ENCODE peak calls at places on chromosomes 7 and 10, in five cellular contexts. Z is H1, J is neural progenitor cell, T is H9, U is colonic mucosa. X is an unnamed sample.

GRCh38 chr7:93636276-93636675 is 61.8 kb upstream of the CALCR start:
- DNase-seq in Z (no peak), T (no peak), U (no peak), J (no peak), X (no peak)

GRCh38 chr10:75304313-75304712 is 68.6 kb upstream of the COMTD1 start:
- DNase-seq in J (no peak), T (no peak), U (no peak), Z (no peak), X (no peak)

GRCh38 chr7:110119883-110120581 is 970.9 kb upstream of the LRRN3 start:
- DNase-seq in T (peak; percentile 27), J (no peak), U (no peak), Z (no peak), X (no peak)

GRCh38 chr7:47291461-47292051 is 290.4 kb downstream of the TNS3 start:
- DNase-seq in U (peak; percentile 19), J (no peak), Z (no peak), T (no peak), X (peak; percentile 91)

GRCh38 chr10:51950996-51951392 is 251.6 kb upstream of the CSTF2T start:
- DNase-seq in Z (no peak), T (no peak), J (no peak), U (no peak), X (no peak)

GRCh38 chr10:43353495-43354324 is 17.7 kb upstream of the FXYD4 start:
- DNase-seq in T (no peak), U (no peak), Z (no peak), J (no peak), X (no peak)

GRCh38 chr10:59589721-59590120 is 119.9 kb downstream of the SLC16A9 start:
- DNase-seq in T (no peak), J (no peak), U (no peak), Z (no peak), X (no peak)

GRCh38 chr7:156950381-156950858 is 908 bp downstream of the NOM1 start:
- DNase-seq in J (no peak), T (no peak), U (no peak), Z (no peak), X (no peak)

GRCh38 chr7:151361193-151361959 is 19.8 kb downstream of the NUB1 start:
- DNase-seq in J (no peak), Z (no peak), U (no peak), T (no peak), X (no peak)

GRCh38 chr10:96767611-96768010 is 47.3 kb upstream of the PIK3AP1 start:
- DNase-seq in J (no peak), T (no peak), Z (no peak), U (no peak), X (no peak)

GRCh38 chr7:155352076-155352752 is 54.5 kb downstream of the INSIG1 start:
- DNase-seq in T (no peak), U (no peak), Z (no peak), J (no peak), X (no peak)

GRCh38 chr10:4316166-4316810 is 509.7 kb upstream of the AKR1E2 start:
- DNase-seq in J (no peak), U (no peak), T (no peak), Z (no peak), X (no peak)

GRCh38 chr7:91266067-91266930 is 2.1 kb downstream of the FZD1 start:
- DNase-seq in Z (no peak), U (peak; percentile 19), T (peak; percentile 43), J (peak; percentile 50), X (no peak)

GRCh38 chr7:88358534-88358838 is 51.8 kb upstream of the STEAP4 start:
- DNase-seq in U (no peak), T (no peak), Z (no peak), J (no peak), X (no peak)

GRCh38 chr10:7667262-7668141 is 736 bp upstream of the ITIH5 start:
- DNase-seq in U (no peak), T (peak; percentile 80), J (peak; percentile 66), Z (no peak), X (no peak)

GRCh38 chr7:924541-925231 is 29.8 kb downstream of the ADAP1 start:
- DNase-seq in T (no peak), U (peak; percentile 59), J (no peak), Z (no peak), X (no peak)

GRCh38 chr10:46019541-46020343 is 10.7 kb downstream of the NCOA4 start:
- DNase-seq in J (peak; percentile 16), U (no peak), T (no peak), Z (no peak), X (no peak)

GRCh38 chr10:75730847-75731246 is 299.4 kb downstream of the LRMDA start:
- DNase-seq in J (no peak), T (no peak), Z (no peak), U (no peak), X (no peak)

GRCh38 chr7:27235387-27236052 is 7.1 kb upstream of the EVX1 start:
- DNase-seq in T (peak; percentile 84), Z (no peak), J (peak; percentile 91), U (peak; percentile 75), X (no peak)

GRCh38 chr7:134866581-134866980 is 87.1 kb downstream of the CALD1 start:
- DNase-seq in U (no peak), T (no peak), J (peak; percentile 49), Z (no peak), X (no peak)

GRCh38 chr7:36264917-36265292 is 111.9 kb downstream of the EEPD1 start:
- DNase-seq in T (no peak), U (no peak), J (no peak), Z (no peak), X (no peak)

GRCh38 chr7:25496394-25497103 is 268.3 kb upstream of the NPVF start:
- DNase-seq in Z (no peak), J (no peak), U (no peak), T (no peak), X (no peak)

GRCh38 chr10:25506821-25507335 is 332.1 kb downstream of the GPR158 start:
- DNase-seq in T (no peak), Z (no peak), U (no peak), J (no peak), X (no peak)

GRCh38 chr10:68330852-68331454 is 911 bp upstream of the HNRNPH3 start:
- DNase-seq in T (peak; percentile 29), Z (no peak), U (peak; percentile 46), J (peak; percentile 9), X (no peak)

GRCh38 chr7:151394076-151395035 is 15.5 kb downstream of the WDR86 start:
- DNase-seq in J (no peak), U (no peak), T (no peak), Z (no peak), X (no peak)

GRCh38 chr7:5394264-5395105 is 29.1 kb downstream of the TNRC18 start:
- DNase-seq in U (no peak), J (no peak), Z (no peak), T (no peak), X (no peak)
- H3K9ac ChIP-seq in U (no peak overlapping the region), J (no peak overlapping the region), Z (no peak overlapping the region), T (no peak overlapping the region), X (peak overlapping the region; percentile 28)

DNA sequence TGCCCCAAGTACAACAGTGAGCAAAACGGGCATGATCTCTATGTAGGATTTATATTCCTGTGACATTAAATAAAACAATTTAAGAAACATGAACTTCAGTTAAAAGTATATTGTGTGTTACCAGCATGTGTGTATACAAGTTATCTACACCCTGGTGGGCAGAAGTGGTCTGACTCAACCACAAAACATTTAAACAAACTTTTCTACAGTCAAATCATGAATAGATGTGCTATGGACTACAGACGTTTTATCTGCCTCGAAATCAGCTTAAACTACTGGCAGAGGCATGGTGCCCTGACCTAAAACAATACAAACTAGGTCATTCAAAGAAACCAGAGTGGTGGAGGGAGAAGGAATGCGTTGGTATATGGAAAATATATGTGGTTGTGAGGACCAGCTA is 3.6 kb downstream of the ARL3 start:
- DNase-seq in J (no peak), T (no peak), U (no peak), Z (no peak), X (no peak)
- TF ChIP-seq CTCF in J (no peak), T (no peak), U (no peak), Z (no peak), X (no peak)

GRCh38 chr10:2099321-2099720 is 362.0 kb upstream of the ADARB2 start:
- DNase-seq in J (no peak), U (no peak), Z (no peak), T (no peak), X (no peak)
- H3K9me3 ChIP-seq in J (no peaks in the 10 kb centered on the region), U (no peaks in the 10 kb centered on the region), Z (no peaks in the 10 kb centered on the region), T (no peaks in the 10 kb centered on the region), X (no peaks in the 10 kb centered on the region)

GRCh38 chr7:114414151-114415053 is at the start of gene FOXP2:
- DNase-seq in Z (no peak), J (peak; percentile 14), T (no peak), U (peak; percentile 39), X (no peak)

GRCh38 chr7:114418117-114418516 is 3.5 kb downstream of the FOXP2 start:
- DNase-seq in U (no peak), Z (no peak), J (no peak), T (no peak), X (no peak)

GRCh38 chr7:114415054-114415997 is 711 bp downstream of the FOXP2 start:
- DNase-seq in J (no peak), Z (no peak), U (no peak), T (no peak), X (no peak)

GRCh38 chr7:114413741-114414140 is 874 bp upstream of the FOXP2 start:
- DNase-seq in T (no peak), U (no peak), Z (no peak), J (no peak), X (no peak)

GRCh38 chr7:114416089-114416990 is 1.7 kb downstream of the FOXP2 start:
- DNase-seq in U (no peak), Z (no peak), J (no peak), T (no peak), X (no peak)
- H3K9ac ChIP-seq in U (no peak overlapping the region), Z (no peak overlapping the region), J (no peak overlapping the region), T (no peak overlapping the region), X (no peak overlapping the region)

GRCh38 chr7:32346253-32346652 is 143.9 kb downstream of the LSM5 start:
- DNase-seq in U (no peak), T (no peak), Z (no peak), J (no peak), X (no peak)

GRCh38 chr7:32347244-32347828 is 142.8 kb downstream of the LSM5 start:
- DNase-seq in U (peak; percentile 30), Z (no peak), T (no peak), J (peak; percentile 15), X (no peak)
- TF ChIP-seq CTCF in U (peak; percentile 67), Z (peak; percentile 61), T (peak; percentile 76), J (peak; percentile 76), X (peak; percentile 50)

X was measured in keratinocyte.